ENCODE peak calls at places on chromosomes 7 and 10, in seven cellular contexts. T is psoas muscle, F is fibroblast of the aortic adventitia, M is foreskin fibroblast, Y is SK-N-SH, R is hepatocyte, O is epithelial cell of esophagus. D is an unnamed sample.

GRCh38 chr7:132531562-132531961 is 44.7 kb downstream of the PLXNA4 start:
- DNase-seq in Y (no peak), O (no peak), R (no peak), F (no peak), M (no peak), T (no peak), D (no peak)

GRCh38 chr10:58107506-58107905 is 160.2 kb downstream of the IPMK start:
- DNase-seq in M (peak), T (no peak), R (no peak), F (peak), O (peak), Y (no peak), D (peak)

GRCh38 chr7:143882611-143883078 is 19.3 kb downstream of the TCAF1 start:
- DNase-seq in R (peak), F (peak), T (peak), O (peak), Y (peak), M (peak), D (peak)

GRCh38 chr10:14507156-14507555 is 176.4 kb upstream of the FRMD4A start:
- DNase-seq in O (no peak), R (no peak), Y (no peak), M (no peak), T (no peak), F (no peak), D (no peak)

GRCh38 chr7:72493850-72494661 is 81.9 kb upstream of the CALN1 start:
- DNase-seq in R (peak), M (peak), Y (peak), T (peak), F (peak), O (peak), D (peak)

GRCh38 chr10:1488970-1489548 is 248.3 kb downstream of the ADARB2 start:
- DNase-seq in F (no peak), R (no peak), M (no peak), O (no peak), T (no peak), Y (no peak), D (no peak)

GRCh38 chr7:137628211-137628610 is 218.6 kb downstream of the DGKI start:
- DNase-seq in M (no peak), T (no peak), F (peak), R (no peak), Y (peak), O (no peak), D (no peak)

GRCh38 chr10:132110091-132110490 is 44.3 kb downstream of the JAKMIP3 start:
- DNase-seq in O (no peak), R (no peak), Y (no peak), T (no peak), M (no peak), F (no peak), D (no peak)

GRCh38 chr10:72072046-72072445 is 16.3 kb downstream of the SPOCK2 start:
- DNase-seq in M (no peak), O (no peak), T (no peak), R (no peak), F (no peak), Y (no peak), D (no peak)

GRCh38 chr7:7324698-7325097 is 142.4 kb downstream of the C1GALT1 start:
- DNase-seq in T (no peak), R (no peak), M (no peak), Y (no peak), F (no peak), O (peak), D (no peak)

GRCh38 chr10:11568578-11568977 is 42.9 kb downstream of the USP6NL start:
- DNase-seq in T (no peak), F (no peak), Y (no peak), R (no peak), M (no peak), O (no peak), D (no peak)

GRCh38 chr7:44280993-44281721 is 44.2 kb downstream of the CAMK2B start:
- DNase-seq in O (no peak), F (no peak), R (no peak), T (no peak), Y (peak), M (no peak), D (no peak)

GRCh38 chr7:121385800-121386179 is 10.3 kb downstream of the FAM3C start:
- DNase-seq in O (peak), Y (no peak), R (no peak), M (no peak), F (no peak), T (no peak), D (no peak)

GRCh38 chr10:24901686-24902399 is 50.6 kb downstream of the PRTFDC1 start:
- DNase-seq in T (peak), F (peak), Y (no peak), O (peak), R (peak), M (peak), D (peak)

GRCh38 chr7:90229728-90230127 is 15.2 kb upstream of the CFAP69 start:
- DNase-seq in O (no peak), R (no peak), M (no peak), F (no peak), Y (no peak), T (no peak), D (no peak)

GRCh38 chr10:71084818-71085126 is 127.6 kb upstream of the UNC5B start:
- DNase-seq in R (no peak), M (no peak), O (no peak), T (no peak), F (no peak), Y (no peak), D (no peak)

GRCh38 chr7:148173296-148173695 is 417.3 kb upstream of the C7orf33 start:
- DNase-seq in M (no peak), Y (no peak), R (no peak), F (no peak), O (no peak), T (no peak), D (no peak)

GRCh38 chr10:84269773-84270172 is 24.9 kb downstream of the RGR start:
- DNase-seq in Y (no peak), R (no peak), M (peak), F (peak), O (peak), T (no peak), D (peak)

GRCh38 chr10:117260094-117260493 is 19.2 kb downstream of the SLC18A2 start:
- DNase-seq in O (no peak), Y (no peak), T (no peak), M (no peak), R (no peak), F (no peak), D (no peak)

GRCh38 chr10:31157125-31157983 is 125.7 kb upstream of the ZNF438 start:
- DNase-seq in Y (no peak), F (peak), M (peak), T (peak), O (no peak), R (peak), D (peak)

GRCh38 chr10:108956149-108956548 is 967.2 kb downstream of the XPNPEP1 start:
- DNase-seq in M (no peak), F (no peak), T (no peak), R (no peak), Y (no peak), O (no peak), D (no peak)

GRCh38 chr10:12960939-12961338 is 40.6 kb downstream of the CCDC3 start:
- DNase-seq in Y (no peak), O (no peak), M (no peak), F (no peak), T (no peak), R (no peak), D (no peak)

GRCh38 chr10:12958546-12959110 is 42.9 kb downstream of the CCDC3 start:
- DNase-seq in F (no peak), T (no peak), O (no peak), R (no peak), M (no peak), Y (no peak), D (no peak)

GRCh38 chr10:12961416-12961815 is 40.1 kb downstream of the CCDC3 start:
- DNase-seq in O (no peak), R (no peak), Y (no peak), T (no peak), F (no peak), M (no peak), D (no peak)

GRCh38 chr10:12957081-12957480 is 44.4 kb downstream of the CCDC3 start:
- DNase-seq in M (no peak), O (no peak), F (no peak), T (no peak), R (no peak), Y (no peak), D (no peak)

DNA sequence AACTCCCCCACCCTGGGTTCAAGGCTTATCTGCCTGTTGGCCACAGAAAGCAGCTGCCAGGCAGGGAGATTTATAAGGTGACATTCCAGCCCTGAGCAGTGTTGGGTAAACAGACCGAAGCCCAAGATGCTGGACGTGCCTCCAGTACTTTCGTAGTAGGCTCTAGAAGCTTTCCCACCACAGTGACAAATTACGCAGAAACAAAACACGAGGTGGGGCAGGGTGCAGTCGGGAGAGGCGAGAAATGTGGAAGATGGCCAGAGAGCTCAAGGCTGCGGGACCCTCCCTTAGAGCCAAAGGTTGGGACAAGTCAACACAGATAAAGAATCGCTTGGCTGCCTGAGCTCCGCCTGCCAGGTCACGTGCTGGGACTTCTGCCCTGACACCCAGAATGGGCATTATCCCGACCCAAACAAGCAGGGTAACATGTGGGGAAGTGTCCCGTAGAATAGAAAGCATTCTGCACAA is 41.0 kb downstream of the CCDC3 start:
- DNase-seq in O (no peak), Y (no peak), M (no peak), R (peak), F (no peak), T (no peak), D (no peak)
- H3K4me3 ChIP-seq in O (no peak), Y (no peak), M (no peak), R (no peak), F (no peak), T (no peak), D (no peak)

GRCh38 chr7:32167256-32167655 is 97.0 kb upstream of the PDE1C start:
- DNase-seq in R (no peak), M (no peak), T (no peak), Y (no peak), O (no peak), F (no peak), D (no peak)

GRCh38 chr7:32164341-32164996 is 94.3 kb upstream of the PDE1C start:
- DNase-seq in Y (peak), F (peak), T (no peak), R (peak), M (peak), O (peak), D (peak)

GRCh38 chr7:32161708-32162107 is 91.5 kb upstream of the PDE1C start:
- DNase-seq in T (no peak), Y (no peak), F (peak), O (no peak), M (peak), R (no peak), D (peak)

GRCh38 chr7:32163911-32164310 is 93.7 kb upstream of the PDE1C start:
- DNase-seq in F (peak), M (no peak), Y (no peak), O (no peak), T (no peak), R (no peak), D (peak)

GRCh38 chr7:32163141-32163806 is 93.1 kb upstream of the PDE1C start:
- DNase-seq in R (no peak), F (peak), Y (peak), O (peak), M (peak), T (peak), D (peak)
- TF ChIP-seq CTCF in R (no peak), F (no peak), Y (peak), O (no peak), M (no peak), T (no peak), D (no peak)

GRCh38 chr10:22711373-22711772 is 3.0 kb downstream of the PIP4K2A start:
- DNase-seq in T (no peak), O (no peak), R (no peak), M (no peak), Y (no peak), F (no peak), D (no peak)

GRCh38 chr10:22712959-22713852 is 1.2 kb downstream of the PIP4K2A start:
- DNase-seq in F (no peak), T (peak), Y (peak), M (peak), R (peak), O (no peak), D (peak)

GRCh38 chr10:22710139-22710745 is 4.1 kb downstream of the PIP4K2A start:
- DNase-seq in O (no peak), Y (no peak), F (peak), R (no peak), M (no peak), T (no peak), D (no peak)

GRCh38 chr10:22713853-22714523 is 390 bp downstream of the PIP4K2A start:
- DNase-seq in Y (no peak), T (no peak), R (peak), M (no peak), O (no peak), F (no peak), D (peak)

GRCh38 chr10:22712246-22712958 is 2.0 kb downstream of the PIP4K2A start:
- DNase-seq in M (peak), O (no peak), T (no peak), R (no peak), F (peak), Y (no peak), D (peak)
- H3K4me3 ChIP-seq in M (peak), O (peak), T (peak), R (peak), F (peak), Y (peak), D (peak)

GRCh38 chr7:156560075-156560474 is 80.5 kb upstream of the RNF32 start:
- DNase-seq in T (no peak), O (no peak), F (no peak), R (no peak), Y (peak), M (no peak), D (no peak)
- TF ChIP-seq CTCF in T (no peak), O (no peak), F (no peak), R (peak), Y (peak), M (no peak), D (no peak)

GRCh38 chr10:89861584-89862287 is 160.3 kb downstream of the KIF20B start:
- DNase-seq in F (peak), Y (no peak), R (peak), O (peak), T (no peak), M (no peak), D (peak)
- H3K4me3 ChIP-seq in F (no peak), Y (no peak), R (no peak), O (no peak), T (no peak), M (no peak), D (no peak)

GRCh38 chr7:53350241-53350640 is 314.8 kb downstream of the POM121L12 start:
- DNase-seq in Y (peak), R (peak), F (no peak), M (no peak), T (no peak), O (peak), D (no peak)
- TF ChIP-seq CTCF in Y (peak), R (peak), F (no peak), M (no peak), T (no peak), O (peak), D (no peak)

DNA sequence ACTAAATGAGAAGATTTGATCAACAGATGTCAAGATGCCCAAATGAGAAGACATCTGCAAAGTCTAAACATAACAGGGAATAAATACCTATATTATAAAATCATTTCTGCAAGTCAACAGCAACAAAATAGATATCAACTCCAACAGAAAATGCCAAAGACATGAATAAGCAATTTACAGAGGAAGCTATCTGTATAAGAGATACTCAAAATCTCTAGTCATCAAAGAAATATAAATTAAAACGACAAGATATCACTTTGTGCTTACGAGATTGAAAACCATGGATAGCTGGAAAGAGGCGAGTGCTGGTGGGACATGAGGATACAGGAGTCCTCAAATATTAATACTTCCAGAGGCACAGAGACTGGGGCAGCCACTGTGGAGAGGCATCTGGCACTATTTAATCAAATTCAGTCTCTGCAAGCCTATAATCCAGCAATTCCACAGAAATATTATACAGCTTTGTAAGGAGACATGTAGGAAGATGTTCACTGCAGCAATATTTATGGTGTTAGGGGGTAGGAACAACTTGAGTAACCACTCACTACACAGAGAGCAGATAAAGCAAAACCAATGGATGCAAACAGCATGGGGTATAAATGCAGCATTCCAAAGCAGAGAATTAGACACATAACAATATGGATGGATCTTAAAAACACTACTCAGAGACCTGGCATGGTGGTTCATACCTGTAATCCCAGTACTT is 4.8 kb downstream of the DNMBP start:
- DNase-seq in O (no peak), Y (no peak), T (no peak), F (no peak), R (no peak), M (no peak), D (peak)
- H3K4me3 ChIP-seq in O (no peak), Y (peak), T (no peak), F (peak), R (no peak), M (no peak), D (peak)

GRCh38 chr7:152025937-152026890 is 740 bp downstream of the GALNT11 start:
- DNase-seq in Y (no peak), T (no peak), O (peak), R (no peak), M (no peak), F (peak), D (no peak)

GRCh38 chr7:152030561-152030960 is 5.1 kb downstream of the GALNT11 start:
- DNase-seq in M (no peak), F (no peak), R (no peak), Y (no peak), O (no peak), T (no peak), D (no peak)

GRCh38 chr7:152025077-152025936 is at the start of gene GALNT11:
- DNase-seq in T (peak), F (peak), Y (peak), R (peak), M (peak), O (peak), D (peak)
- TF ChIP-seq CTCF in T (no peak), F (peak), Y (no peak), R (peak), M (no peak), O (peak), D (peak)